ENCODE peak calls at places on chromosomes 16 and 17, in eight cellular contexts. N is mucosa of descending colon, D is thoracic aorta, U is IMR-90, Q is brain microvascular endothelial cell, L is left ventricle myocardium inferior, X is BE2C, V is fibroblast of lung. H is an unnamed sample.

GRCh38 chr17:50361561-50362480 is 11.2 kb downstream of the MRPL27 start:
- DNase-seq in N (peak; percentile 70), D (no peak), U (peak; percentile 74), Q (peak; percentile 63), L (no peak), X (peak; percentile 59), V (peak; percentile 62), H (peak; percentile 63)

GRCh38 chr16:391885-392335 is 5.1 kb upstream of the NME4 start:
- DNase-seq in N (peak; percentile 71), D (no peak), U (peak; percentile 83), Q (peak; percentile 73), L (no peak), X (peak; percentile 85), V (peak; percentile 80), H (peak; percentile 55)

GRCh38 chr17:31274252-31274651 is 22.8 kb downstream of the OMG start:
- DNase-seq in N (no peak), D (no peak), U (peak; percentile 63), Q (no peak), L (no peak), X (no peak), V (peak; percentile 36), H (peak; percentile 98)

GRCh38 chr17:19397556-19398041 is 10.6 kb upstream of the MFAP4 start:
- DNase-seq in N (peak; percentile 68), D (no peak), U (no peak), Q (no peak), L (no peak), X (no peak), V (no peak), H (peak; percentile 64)

GRCh38 chr17:59753522-59754467 is 46.3 kb downstream of the VMP1 start:
- DNase-seq in N (peak; percentile 69), D (no peak), U (peak; percentile 93), Q (peak; percentile 74), L (no peak), X (peak; percentile 12), V (peak; percentile 83), H (peak; percentile 91)

GRCh38 chr17:8148560-8148959 is 3.6 kb downstream of the PER1 start:
- DNase-seq in N (no peak), D (no peak), U (no peak), Q (no peak), L (no peak), X (no peak), V (no peak), H (no peak)

GRCh38 chr16:7378024-7378695 is 45.5 kb downstream of the RBFOX1 start:
- DNase-seq in N (no peak), D (no peak), U (no peak), Q (no peak), L (no peak), X (no peak), V (no peak), H (no peak)

GRCh38 chr17:65102788-65103187 is 34.4 kb upstream of the RGS9 start:
- DNase-seq in N (no peak), D (no peak), U (no peak), Q (peak; percentile 33), L (no peak), X (no peak), V (peak; percentile 64), H (no peak)

GRCh38 chr16:11665071-11665491 is 3.2 kb upstream of the SNN start:
- DNase-seq in N (no peak), D (no peak), U (no peak), Q (no peak), L (no peak), X (no peak), V (no peak), H (no peak)

GRCh38 chr17:59652119-59652518 is 32.4 kb downstream of the CLTC start:
- DNase-seq in N (no peak), D (no peak), U (peak; percentile 88), Q (peak; percentile 17), L (no peak), X (no peak), V (peak; percentile 79), H (no peak)

GRCh38 chr16:55480228-55480655 is 1.2 kb downstream of the MMP2 start:
- DNase-seq in N (peak; percentile 66), D (peak; percentile 60), U (peak; percentile 93), Q (peak; percentile 90), L (peak; percentile 90), X (peak; percentile 84), V (peak; percentile 94), H (no peak)

GRCh38 chr17:68600123-68600880 is 865 bp downstream of the FAM20A start:
- DNase-seq in N (no peak), D (no peak), U (no peak), Q (no peak), L (peak; percentile 56), X (peak; percentile 9), V (no peak), H (no peak)

GRCh38 chr17:58786586-58787295 is 31.1 kb downstream of the PPM1E start:
- DNase-seq in N (no peak), D (no peak), U (peak; percentile 87), Q (peak; percentile 91), L (no peak), X (peak; percentile 56), V (peak; percentile 89), H (peak; percentile 66)

GRCh38 chr16:473046-474043 is 47.9 kb downstream of the RAB11FIP3 start:
- DNase-seq in N (no peak), D (no peak), U (peak; percentile 19), Q (no peak), L (no peak), X (no peak), V (no peak), H (peak; percentile 29)

GRCh38 chr17:9054611-9055010 is 33.3 kb downstream of the NTN1 start:
- DNase-seq in N (no peak), D (no peak), U (no peak), Q (no peak), L (no peak), X (no peak), V (no peak), H (no peak)

GRCh38 chr17:6069611-6070279 is 434 bp upstream of the WSCD1 start:
- DNase-seq in N (no peak), D (no peak), U (no peak), Q (no peak), L (no peak), X (no peak), V (no peak), H (no peak)

GRCh38 chr17:6072157-6072556 is 2.0 kb downstream of the WSCD1 start:
- DNase-seq in N (no peak), D (no peak), U (no peak), Q (no peak), L (no peak), X (no peak), V (no peak), H (peak; percentile 22)

GRCh38 chr17:6071528-6072065 is 1.4 kb downstream of the WSCD1 start:
- DNase-seq in N (no peak), D (no peak), U (no peak), Q (no peak), L (no peak), X (no peak), V (no peak), H (no peak)

GRCh38 chr17:6070895-6071511 is 824 bp downstream of the WSCD1 start:
- DNase-seq in N (peak; percentile 41), D (no peak), U (no peak), Q (no peak), L (no peak), X (no peak), V (no peak), H (no peak)

GRCh38 chr17:6070280-6070894 is at the start of gene WSCD1:
- DNase-seq in N (peak; percentile 47), D (no peak), U (no peak), Q (no peak), L (no peak), X (no peak), V (no peak), H (no peak)
- H3K4me3 ChIP-seq in N (peak within 1 kb of the TSS; percentile 32), D (peak within 1 kb of the TSS; percentile 79), U (no peak within 1 kb of the TSS), Q (peak within 1 kb of the TSS; percentile 9), L (peak within 1 kb of the TSS; percentile 79), X (no peak within 1 kb of the TSS), V (no peak within 1 kb of the TSS), H (no peak within 1 kb of the TSS)

GRCh38 chr17:2015314-2015713 is 9.8 kb downstream of the RTN4RL1 start:
- DNase-seq in N (no peak), D (no peak), U (no peak), Q (no peak), L (no peak), X (no peak), V (no peak), H (no peak)

GRCh38 chr17:2012499-2012898 is 12.6 kb downstream of the RTN4RL1 start:
- DNase-seq in N (no peak), D (no peak), U (no peak), Q (no peak), L (no peak), X (no peak), V (no peak), H (no peak)

GRCh38 chr17:2016494-2016893 is 8.6 kb downstream of the RTN4RL1 start:
- DNase-seq in N (no peak), D (no peak), U (no peak), Q (no peak), L (no peak), X (no peak), V (no peak), H (no peak)

GRCh38 chr17:2011421-2012371 is 13.4 kb downstream of the RTN4RL1 start:
- DNase-seq in N (peak; percentile 50), D (no peak), U (no peak), Q (no peak), L (no peak), X (no peak), V (peak; percentile 63), H (peak; percentile 46)

GRCh38 chr17:2013994-2014317 is 11.2 kb downstream of the RTN4RL1 start:
- DNase-seq in N (no peak), D (no peak), U (no peak), Q (no peak), L (no peak), X (no peak), V (no peak), H (no peak)
- H3K36me3 ChIP-seq in N (no peaks in the 10 kb centered on the region), D (no peaks in the 10 kb centered on the region), U (no peaks in the 10 kb centered on the region), Q (no peaks in the 10 kb centered on the region), L (no peaks in the 10 kb centered on the region), X (no peaks in the 10 kb centered on the region), V (no peaks in the 10 kb centered on the region), H (no peaks in the 10 kb centered on the region)

DNA sequence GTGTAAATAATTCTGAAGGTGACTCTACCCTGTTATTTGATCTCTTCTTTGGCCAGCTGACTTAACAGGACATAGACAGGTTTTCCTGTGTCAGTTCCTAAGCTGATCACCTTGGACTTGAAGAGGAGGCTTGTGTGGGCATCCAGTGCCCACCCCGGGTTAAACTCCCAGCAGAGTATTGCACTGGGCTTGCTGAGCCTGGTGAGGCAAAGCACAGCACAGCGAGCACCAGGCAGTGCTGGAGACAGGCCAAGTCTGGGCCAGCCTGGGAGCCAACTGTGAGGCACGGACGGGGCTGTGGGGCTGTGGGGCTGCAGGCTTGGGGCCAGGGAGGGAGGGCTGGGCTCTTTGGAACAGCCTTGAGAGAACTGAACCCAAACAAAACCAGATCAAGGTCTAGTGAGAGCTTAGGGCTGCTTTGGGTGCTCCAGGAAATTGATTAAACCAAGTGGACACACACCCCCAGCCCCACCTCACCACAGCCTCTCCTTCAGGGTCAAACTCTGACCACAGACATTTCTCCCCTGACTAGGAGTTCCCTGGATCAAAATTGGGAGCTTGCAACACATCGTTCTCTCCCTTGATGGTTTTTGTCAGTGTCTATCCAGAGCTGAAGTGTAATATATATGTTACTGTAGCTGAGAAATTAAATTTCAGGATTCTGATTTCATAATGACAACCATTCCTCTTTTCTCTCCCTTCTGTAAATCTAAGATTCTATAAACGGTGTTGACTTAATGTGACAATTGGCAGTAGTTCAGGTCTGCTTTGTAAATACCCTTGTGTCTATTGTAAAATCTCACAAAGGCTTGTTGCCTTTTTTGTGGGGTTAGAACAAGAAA is 5.1 kb downstream of the STH start:
- DNase-seq in N (peak; percentile 69), D (no peak), U (peak; percentile 5), Q (no peak), L (peak; percentile 50), X (peak; percentile 76), V (peak; percentile 18), H (no peak)
- H3K4me3 ChIP-seq in N (no peak overlapping the region), D (no peak overlapping the region), U (no peak overlapping the region), Q (no peak overlapping the region), L (no peak overlapping the region), X (no peak overlapping the region), V (no peak overlapping the region), H (no peak overlapping the region)

GRCh38 chr17:75991396-75991795 is 9.3 kb upstream of the CDK3 start:
- DNase-seq in N (no peak), D (no peak), U (no peak), Q (no peak), L (no peak), X (no peak), V (no peak), H (no peak)
- H3K36me3 ChIP-seq in N (no peaks in the 10 kb centered on the region), D (peaks cover 10% of the 10 kb centered on the region), U (peaks cover 18% of the 10 kb centered on the region), Q (peaks cover 8% of the 10 kb centered on the region), L (peaks cover 45% of the 10 kb centered on the region), X (peaks cover 13% of the 10 kb centered on the region), V (no peaks in the 10 kb centered on the region), H (peaks cover 7% of the 10 kb centered on the region)